ENCODE peak calls at places on chromosomes 2 and 18, in ten cellular contexts. W, T, A, J, N, C, B, M, H and P are unnamed samples.

GRCh38 chr2:150586858-150587257 is 99.4 kb upstream of the RND3 start:
- DNase-seq in W (peak; percentile 80), T (no peak), A (no peak), J (no peak), N (no peak), C (no peak), B (no peak), M (no peak), H (no peak), P (no peak)

GRCh38 chr2:229712125-229712524 is 2.2 kb downstream of the DNER start:
- DNase-seq in W (peak; percentile 33), T (no peak), A (no peak), J (peak; percentile 3), N (no peak), C (no peak), B (no peak), M (no peak), H (no peak), P (no peak)

GRCh38 chr18:79353238-79353637 is 42.5 kb upstream of the NFATC1 start:
- DNase-seq in W (peak; percentile 38), T (no peak), A (no peak), J (no peak), N (no peak), C (peak; percentile 21), B (no peak), M (no peak), H (no peak), P (no peak)

GRCh38 chr18:21739604-21740473 is 753 bp upstream of the MIB1 start:
- DNase-seq in W (no peak), T (no peak), A (no peak), J (peak; percentile 48), N (no peak), C (no peak), B (no peak), M (no peak), H (no peak), P (no peak)

GRCh38 chr2:147549054-147549453 is 295.8 kb upstream of the ACVR2A start:
- DNase-seq in W (no peak), T (no peak), A (no peak), J (no peak), N (no peak), C (no peak), B (no peak), M (no peak), H (no peak), P (no peak)

GRCh38 chr2:122105885-122106221 is 350.4 kb downstream of the TSN start:
- DNase-seq in W (no peak), T (no peak), A (no peak), J (no peak), N (no peak), C (no peak), B (no peak), M (no peak), H (no peak), P (no peak)

GRCh38 chr2:1773883-1774282 is 29.6 kb upstream of the PXDN start:
- DNase-seq in W (no peak), T (no peak), A (no peak), J (no peak), N (no peak), C (no peak), B (no peak), M (no peak), H (no peak), P (no peak)

GRCh38 chr2:196233033-196233807 is 61.8 kb upstream of the STK17B start:
- DNase-seq in W (peak; percentile 65), T (no peak), A (peak; percentile 70), J (peak; percentile 45), N (no peak), C (no peak), B (no peak), M (peak; percentile 67), H (peak; percentile 28), P (peak; percentile 88)

GRCh38 chr2:120319135-120319534 is 26.8 kb upstream of the INHBB start:
- DNase-seq in W (no peak), T (no peak), A (peak; percentile 39), J (no peak), N (no peak), C (no peak), B (no peak), M (no peak), H (no peak), P (no peak)

GRCh38 chr2:168254158-168254935 is 7.0 kb upstream of the STK39 start:
- DNase-seq in W (peak; percentile 50), T (no peak), A (no peak), J (no peak), N (no peak), C (no peak), B (no peak), M (no peak), H (peak; percentile 26), P (peak; percentile 23)

GRCh38 chr2:149645391-149645790 is 57.8 kb upstream of the MMADHC start:
- DNase-seq in W (no peak), T (no peak), A (no peak), J (no peak), N (no peak), C (no peak), B (no peak), M (no peak), H (no peak), P (peak; percentile 54)

GRCh38 chr2:30359644-30360167 is 87.3 kb upstream of the LCLAT1 start:
- DNase-seq in W (peak; percentile 55), T (no peak), A (no peak), J (no peak), N (no peak), C (no peak), B (no peak), M (no peak), H (no peak), P (no peak)

GRCh38 chr2:174603280-174603679 is 5.7 kb upstream of the WIPF1 start:
- DNase-seq in W (peak; percentile 59), T (no peak), A (no peak), J (peak; percentile 74), N (peak; percentile 23), C (peak; percentile 88), B (peak; percentile 30), M (peak; percentile 59), H (peak; percentile 85), P (no peak)

GRCh38 chr2:155766342-155767115 is 566.0 kb downstream of the NR4A2 start:
- DNase-seq in W (no peak), T (no peak), A (no peak), J (no peak), N (no peak), C (no peak), B (no peak), M (no peak), H (no peak), P (no peak)

GRCh38 chr2:158493458-158493857 is 36.7 kb downstream of the PKP4 start:
- DNase-seq in W (no peak), T (no peak), A (no peak), J (no peak), N (no peak), C (no peak), B (no peak), M (no peak), H (no peak), P (no peak)

GRCh38 chr2:29627366-29627765 is 294.0 kb downstream of the ALK start:
- DNase-seq in W (peak; percentile 89), T (no peak), A (no peak), J (no peak), N (no peak), C (no peak), B (no peak), M (no peak), H (no peak), P (no peak)

GRCh38 chr2:29314816-29315571 is 199.8 kb downstream of the CLIP4 start:
- DNase-seq in W (peak; percentile 30), T (peak; percentile 26), A (no peak), J (peak; percentile 23), N (peak; percentile 33), C (no peak), B (peak; percentile 24), M (peak; percentile 79), H (no peak), P (peak; percentile 40)

GRCh38 chr18:26425148-26425531 is 123.2 kb downstream of the KCTD1 start:
- DNase-seq in W (peak; percentile 23), T (no peak), A (no peak), J (no peak), N (no peak), C (no peak), B (no peak), M (no peak), H (peak; percentile 7), P (peak; percentile 66)

GRCh38 chr18:22637787-22638186 is 220.1 kb upstream of the CTAGE1 start:
- DNase-seq in W (peak; percentile 98), T (no peak), A (no peak), J (no peak), N (no peak), C (no peak), B (no peak), M (no peak), H (peak; percentile 70), P (peak; percentile 45)

GRCh38 chr2:128780434-128781080 is 461.9 kb upstream of the HS6ST1 start:
- DNase-seq in W (no peak), T (no peak), A (no peak), J (no peak), N (no peak), C (no peak), B (no peak), M (no peak), H (no peak), P (no peak)

GRCh38 chr18:69635482-69635881 is 234.8 kb downstream of the DOK6 start:
- DNase-seq in W (no peak), T (no peak), A (no peak), J (no peak), N (no peak), C (no peak), B (no peak), M (no peak), H (no peak), P (no peak)

GRCh38 chr2:216006164-216006663 is 7.1 kb downstream of the MREG start:
- DNase-seq in W (peak; percentile 14), T (no peak), A (peak; percentile 91), J (no peak), N (no peak), C (no peak), B (no peak), M (no peak), H (no peak), P (peak; percentile 22)

GRCh38 chr2:238287702-238288649 is at the start of gene PER2:
- DNase-seq in W (peak; percentile 88), T (no peak), A (no peak), J (peak; percentile 40), N (peak; percentile 22), C (peak; percentile 19), B (no peak), M (peak; percentile 29), H (peak; percentile 91), P (peak; percentile 75)

GRCh38 chr18:22463076-22463475 is 45.4 kb upstream of the CTAGE1 start:
- DNase-seq in W (no peak), T (no peak), A (no peak), J (no peak), N (no peak), C (no peak), B (no peak), M (no peak), H (no peak), P (no peak)

GRCh38 chr18:48983793-48984437 is 33.1 kb upstream of the SMAD7 start:
- DNase-seq in W (no peak), T (no peak), A (no peak), J (peak; percentile 61), N (no peak), C (no peak), B (no peak), M (no peak), H (no peak), P (no peak)

GRCh38 chr2:37488911-37489310 is 144.5 kb downstream of the QPCT start:
- DNase-seq in W (no peak), T (no peak), A (no peak), J (no peak), N (no peak), C (no peak), B (no peak), M (no peak), H (no peak), P (no peak)

GRCh38 chr2:26009567-26009963 is 24.3 kb upstream of the RAB10 start:
- DNase-seq in W (no peak), T (no peak), A (no peak), J (no peak), N (no peak), C (no peak), B (no peak), M (no peak), H (no peak), P (no peak)

GRCh38 chr18:76399613-76400391 is 95.2 kb downstream of the ZNF516 start:
- DNase-seq in W (no peak), T (no peak), A (no peak), J (no peak), N (no peak), C (no peak), B (no peak), M (no peak), H (no peak), P (no peak)